ENCODE peak calls at places on chromosomes 2 and 18, in six cellular contexts. X is adrenal gland, I is IMR-90, V is right lobe of liver, R is uterus, B is body of pancreas. D is an unnamed sample.
A peak's percentile ranks its signal among the peaks of the same experiment; 100 is the strongest.

GRCh38 chr2:120935339-120936313 is 200.0 kb downstream of the GLI2 start:
- DNase-seq in V (no peak), X (peak; percentile 31), R (peak; percentile 40), B (peak; percentile 38), I (peak; percentile 74), D (no peak)

GRCh38 chr18:44960580-44960979 is 279.9 kb downstream of the SETBP1 start:
- DNase-seq in X (no peak), B (no peak), V (no peak), I (no peak), R (no peak), D (no peak)

GRCh38 chr2:118013221-118013723 is 598 bp downstream of the CCDC93 start:
- DNase-seq in B (peak; percentile 73), X (peak; percentile 77), I (no peak), V (peak; percentile 75), R (peak; percentile 25), D (peak; percentile 52)

GRCh38 chr2:70173520-70173919 is 17.3 kb downstream of the C2orf42 start:
- DNase-seq in R (no peak), V (no peak), B (no peak), X (no peak), I (peak; percentile 6), D (no peak)

GRCh38 chr2:180542510-180542909 is 437.9 kb upstream of the UBE2E3 start:
- DNase-seq in V (no peak), X (no peak), B (no peak), I (no peak), R (no peak), D (no peak)

GRCh38 chr2:15049096-15049993 is 416.8 kb downstream of the LRATD1 start:
- DNase-seq in I (no peak), R (no peak), B (peak; percentile 72), X (no peak), V (no peak), D (no peak)

GRCh38 chr2:211035548-211036185 is 479.3 kb downstream of the CPS1 start:
- DNase-seq in V (no peak), I (peak; percentile 4), X (peak; percentile 25), R (no peak), B (peak; percentile 9), D (no peak)

GRCh38 chr2:231331533-231331932 is 64.0 kb upstream of the B3GNT7 start:
- DNase-seq in B (no peak), R (no peak), X (no peak), I (no peak), V (no peak), D (no peak)

GRCh38 chr18:26488417-26489009 is 59.8 kb downstream of the KCTD1 start:
- DNase-seq in B (no peak), V (no peak), X (no peak), R (no peak), I (no peak), D (no peak)

GRCh38 chr2:181632733-181633401 is 24.0 kb downstream of the CERKL start:
- DNase-seq in R (no peak), X (no peak), B (no peak), I (no peak), V (no peak), D (no peak)

GRCh38 chr18:11672198-11672597 is 16.9 kb upstream of the GNAL start:
- DNase-seq in I (no peak), X (no peak), B (no peak), R (no peak), V (no peak), D (no peak)

GRCh38 chr2:222174450-222174849 is 124.3 kb downstream of the PAX3 start:
- DNase-seq in X (no peak), V (no peak), B (no peak), R (no peak), I (no peak), D (no peak)

GRCh38 chr2:240018071-240018750 is 6.9 kb downstream of the NDUFA10 start:
- DNase-seq in R (no peak), X (no peak), V (no peak), I (no peak), B (no peak), D (no peak)

GRCh38 chr18:62458868-62459716 is 63.7 kb upstream of the ZCCHC2 start:
- DNase-seq in I (no peak), R (no peak), B (no peak), V (no peak), X (no peak), D (no peak)

GRCh38 chr18:41569867-41570266 is 385.2 kb upstream of the PIK3C3 start:
- DNase-seq in R (no peak), V (no peak), I (no peak), B (no peak), X (no peak), D (no peak)

DNA sequence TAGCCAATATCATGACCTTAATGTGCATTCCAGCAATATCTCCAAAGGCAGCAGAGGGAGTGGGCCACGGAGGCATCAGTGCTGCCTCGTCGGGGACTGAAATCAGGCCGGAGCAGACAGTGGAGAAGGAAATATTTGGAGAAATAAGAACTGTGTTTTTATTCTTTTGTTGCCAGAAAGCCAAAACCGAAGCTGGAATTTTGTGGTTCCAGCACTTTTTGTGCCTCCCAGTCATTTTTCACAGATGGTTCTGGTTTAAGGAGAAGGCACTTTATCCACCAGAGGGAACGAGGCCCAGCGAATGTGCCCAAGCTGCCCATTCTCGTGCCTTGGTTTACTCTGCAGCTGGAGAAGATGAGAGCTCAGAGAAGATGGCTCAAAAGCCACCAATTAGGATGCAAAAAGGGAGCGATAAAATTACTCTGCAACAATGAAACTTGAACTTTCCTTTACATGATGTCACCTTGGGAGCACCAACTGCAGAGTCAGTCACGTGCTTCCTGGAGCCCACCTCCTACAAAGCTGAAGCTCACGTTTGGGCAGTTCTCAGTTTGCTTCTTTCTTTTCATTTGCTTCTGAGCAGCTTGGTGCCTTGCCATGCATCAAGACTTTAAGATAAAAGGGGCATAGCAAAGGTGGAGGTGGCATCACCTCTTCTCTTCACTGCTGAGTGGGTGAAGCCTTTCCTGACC is 288.7 kb downstream of the LPIN1 start:
- DNase-seq in V (no peak), R (no peak), I (no peak), X (no peak), B (no peak), D (no peak)
- H3K4me1 ChIP-seq in V (no peaks in the 10 kb centered on the region), R (no peaks in the 10 kb centered on the region), I (peaks cover 3% of the 10 kb centered on the region), X (no peaks in the 10 kb centered on the region), B (no peaks in the 10 kb centered on the region), D (no peaks in the 10 kb centered on the region)

GRCh38 chr2:12334289-12335003 is 382.3 kb upstream of the TRIB2 start:
- DNase-seq in V (no peak), R (peak; percentile 24), B (no peak), X (no peak), I (no peak), D (no peak)
- TF ChIP-seq POLR2A in V (no peak), R (no peak), B (no peak), X (no peak), I (no peak), D (no peak)

GRCh38 chr2:238915196-238915595 is 67.3 kb downstream of the TWIST2 start:
- DNase-seq in B (no peak), V (peak; percentile 19), I (no peak), R (peak; percentile 7), X (no peak), D (no peak)

GRCh38 chr2:238916875-238917590 is 69.1 kb downstream of the TWIST2 start:
- DNase-seq in R (peak; percentile 9), B (no peak), V (peak; percentile 36), X (no peak), I (no peak), D (no peak)

GRCh38 chr2:238915596-238915995 is 67.7 kb downstream of the TWIST2 start:
- DNase-seq in B (no peak), I (no peak), R (peak; percentile 11), V (peak; percentile 28), X (no peak), D (no peak)

GRCh38 chr2:238914648-238915015 is 66.7 kb downstream of the TWIST2 start:
- DNase-seq in X (no peak), R (peak; percentile 13), B (no peak), I (peak; percentile 76), V (peak; percentile 25), D (no peak)

GRCh38 chr2:238916176-238916874 is 68.4 kb downstream of the TWIST2 start:
- DNase-seq in X (no peak), B (no peak), I (no peak), R (peak; percentile 6), V (peak; percentile 5), D (peak; percentile 2)
- TF ChIP-seq CTCF in X (no peak), B (no peak), I (no peak), R (no peak), V (no peak), D (no peak)

GRCh38 chr18:35695384-35695783 is 113.8 kb downstream of the GALNT1 start:
- DNase-seq in V (no peak), X (no peak), R (no peak), I (no peak), B (no peak), D (no peak)

GRCh38 chr18:35692866-35693265 is 111.3 kb downstream of the GALNT1 start:
- DNase-seq in R (no peak), V (no peak), I (no peak), X (no peak), B (no peak), D (no peak)

GRCh38 chr18:35694803-35695202 is 113.3 kb downstream of the GALNT1 start:
- DNase-seq in B (no peak), X (no peak), V (no peak), R (no peak), I (no peak), D (no peak)

GRCh38 chr18:35695803-35696202 is 114.3 kb downstream of the GALNT1 start:
- DNase-seq in X (no peak), B (peak; percentile 89), R (no peak), V (peak; percentile 55), I (no peak), D (peak; percentile 87)

DNA sequence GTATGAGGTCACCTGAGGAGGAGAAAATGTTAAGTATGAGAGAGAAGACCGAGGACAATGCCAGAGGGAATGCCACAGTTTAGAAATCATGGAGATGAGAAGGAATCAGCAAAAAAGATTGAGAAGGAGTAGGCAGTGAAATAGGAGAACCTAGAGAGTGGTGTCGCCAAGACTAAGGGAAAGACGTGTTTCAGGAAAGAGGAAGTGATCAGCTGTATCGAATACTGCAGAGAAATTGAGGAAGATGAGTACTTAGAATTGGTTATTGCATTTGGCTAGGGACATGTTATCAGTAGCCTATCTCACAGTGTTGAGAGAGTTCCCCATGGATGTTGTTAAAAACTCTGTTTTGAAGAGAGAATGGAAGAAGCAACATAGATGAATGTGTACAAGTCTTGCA is 112.3 kb downstream of the GALNT1 start:
- DNase-seq in X (no peak), R (no peak), V (no peak), B (no peak), I (no peak), D (no peak)
- H3K4me1 ChIP-seq in X (no peaks in the 10 kb centered on the region), R (no peaks in the 10 kb centered on the region), V (no peaks in the 10 kb centered on the region), B (peaks cover 19% of the 10 kb centered on the region), I (peaks cover 3% of the 10 kb centered on the region), D (no peaks in the 10 kb centered on the region)

GRCh38 chr2:98465456-98466201 is 21.0 kb downstream of the INPP4A start:
- DNase-seq in I (peak; percentile 42), R (peak; percentile 37), V (peak; percentile 71), B (peak; percentile 76), X (peak; percentile 66), D (peak; percentile 84)

GRCh38 chr2:98463551-98463971 is 18.9 kb downstream of the INPP4A start:
- DNase-seq in X (no peak), R (no peak), I (no peak), B (no peak), V (no peak), D (no peak)

GRCh38 chr2:98464772-98465310 is 20.2 kb downstream of the INPP4A start:
- DNase-seq in V (no peak), X (peak; percentile 35), I (no peak), B (no peak), R (no peak), D (no peak)

GRCh38 chr2:98463081-98463481 is 18.4 kb downstream of the INPP4A start:
- DNase-seq in X (no peak), B (no peak), R (no peak), V (no peak), I (no peak), D (no peak)

GRCh38 chr2:98463988-98464771 is 19.5 kb downstream of the INPP4A start:
- DNase-seq in R (no peak), X (no peak), V (no peak), B (no peak), I (no peak), D (no peak)
- TF ChIP-seq POLR2A in R (no peak), X (no peak), V (no peak), B (no peak), I (no peak), D (no peak)

D was measured in heart left ventricle.